ENCODE peak calls at places on chromosomes 12 and 14, in five cellular contexts. K is K562, L is A549, V is WTC11, C is HepG2. P is an unnamed sample.
A peak's percentile ranks its signal among the peaks of the same experiment; 100 is the strongest.

GRCh38 chr12:29521951-29522350 is 24.5 kb upstream of the OVCH1 start:
- DNase-seq in K (no peak), L (no peak), V (no peak), C (no peak), P (no peak)

GRCh38 chr12:89949457-89950195 is 241.0 kb upstream of the ATP2B1 start:
- DNase-seq in K (no peak), L (peak; percentile 98), V (no peak), C (peak; percentile 9), P (peak; percentile 83)

GRCh38 chr14:101666264-101666663 is 95.2 kb upstream of the PPP2R5C start:
- DNase-seq in K (no peak), L (no peak), V (no peak), C (no peak), P (no peak)

GRCh38 chr14:88504602-88505001 is 50.2 kb downstream of the PTPN21 start:
- DNase-seq in K (no peak), L (no peak), V (no peak), C (no peak), P (no peak)

GRCh38 chr12:71760471-71760870 is 5.8 kb downstream of the RAB21 start:
- DNase-seq in K (no peak), L (no peak), V (no peak), C (no peak), P (no peak)

GRCh38 chr12:95277139-95277538 is 59.5 kb downstream of the VEZT start:
- DNase-seq in K (no peak), L (no peak), V (no peak), C (no peak), P (no peak)

GRCh38 chr14:23174266-23174665 is 9.2 kb downstream of the SLC7A8 start:
- DNase-seq in K (no peak), L (no peak), V (no peak), C (no peak), P (no peak)

GRCh38 chr14:85471744-85472143 is 58.2 kb upstream of the FLRT2 start:
- DNase-seq in K (no peak), L (peak; percentile 95), V (no peak), C (peak; percentile 77), P (no peak)

GRCh38 chr12:113889806-113890581 is 76.1 kb downstream of the RBM19 start:
- DNase-seq in K (no peak), L (no peak), V (no peak), C (no peak), P (no peak)

GRCh38 chr14:80615831-80616230 is 325.7 kb downstream of the CEP128 start:
- DNase-seq in K (no peak), L (no peak), V (no peak), C (no peak), P (peak; percentile 3)

GRCh38 chr12:95859344-95859816 is 628 bp downstream of the SNRPF start:
- DNase-seq in K (peak; percentile 37), L (peak; percentile 38), V (no peak), C (peak; percentile 18), P (no peak)

GRCh38 chr14:68306934-68307758 is 485.7 kb downstream of the ZFP36L1 start:
- DNase-seq in K (no peak), L (no peak), V (no peak), C (peak; percentile 48), P (no peak)

GRCh38 chr12:14950982-14951746 is 10.2 kb downstream of the ARHGDIB start:
- DNase-seq in K (no peak), L (no peak), V (no peak), C (peak; percentile 56), P (no peak)

GRCh38 chr12:56188786-56189335 is 422 bp downstream of the SMARCC2 start:
- DNase-seq in K (peak; percentile 61), L (no peak), V (peak; percentile 74), C (no peak), P (no peak)

GRCh38 chr12:30138483-30138882 is 354.7 kb upstream of the TMTC1 start:
- DNase-seq in K (no peak), L (no peak), V (no peak), C (no peak), P (no peak)

GRCh38 chr12:45553204-45553603 is 176.3 kb upstream of the ARID2 start:
- DNase-seq in K (no peak), L (no peak), V (no peak), C (no peak), P (no peak)

GRCh38 chr14:99590746-99591555 is 13.1 kb downstream of the CCDC85C start:
- DNase-seq in K (no peak), L (no peak), V (no peak), C (no peak), P (no peak)

GRCh38 chr14:99728981-99729451 is 44.9 kb downstream of the CYP46A1 start:
- DNase-seq in K (no peak), L (no peak), V (peak; percentile 6), C (no peak), P (no peak)

GRCh38 chr12:32171211-32171610 is 64.6 kb downstream of the BICD1 start:
- DNase-seq in K (no peak), L (no peak), V (no peak), C (no peak), P (no peak)

GRCh38 chr14:90625445-90625844 is 190.8 kb downstream of the TTC7B start:
- DNase-seq in K (no peak), L (no peak), V (no peak), C (no peak), P (no peak)

GRCh38 chr14:95507701-95508103 is 8.7 kb downstream of the SYNE3 start:
- DNase-seq in K (no peak), L (no peak), V (no peak), C (no peak), P (no peak)

GRCh38 chr12:108571604-108572165 is 9.3 kb downstream of the ISCU start:
- DNase-seq in K (no peak), L (no peak), V (no peak), C (no peak), P (no peak)

GRCh38 chr12:53989227-53990113 is 4.5 kb downstream of the HOXC10 start:
- DNase-seq in K (peak; percentile 50), L (peak; percentile 77), V (no peak), C (peak; percentile 56), P (peak; percentile 34)

GRCh38 chr12:54159140-54159539 is 29.6 kb downstream of the SMUG1 start:
- DNase-seq in K (peak; percentile 92), L (no peak), V (peak; percentile 85), C (peak; percentile 61), P (peak; percentile 7)

GRCh38 chr14:71636076-71636475 is 296.2 kb upstream of the RGS6 start:
- DNase-seq in K (no peak), L (no peak), V (no peak), C (no peak), P (no peak)

GRCh38 chr14:25049559-25050493 is at the start of gene STXBP6:
- DNase-seq in K (no peak), L (peak; percentile 35), V (peak; percentile 74), C (peak; percentile 65), P (no peak)

GRCh38 chr14:76280221-76280620 is 95.7 kb upstream of the ESRRB start:
- DNase-seq in K (no peak), L (no peak), V (no peak), C (no peak), P (no peak)
- TF ChIP-seq ESRRA in K (no peak), L (no peak), V (no peak), C (no peak), P (no peak)

DNA sequence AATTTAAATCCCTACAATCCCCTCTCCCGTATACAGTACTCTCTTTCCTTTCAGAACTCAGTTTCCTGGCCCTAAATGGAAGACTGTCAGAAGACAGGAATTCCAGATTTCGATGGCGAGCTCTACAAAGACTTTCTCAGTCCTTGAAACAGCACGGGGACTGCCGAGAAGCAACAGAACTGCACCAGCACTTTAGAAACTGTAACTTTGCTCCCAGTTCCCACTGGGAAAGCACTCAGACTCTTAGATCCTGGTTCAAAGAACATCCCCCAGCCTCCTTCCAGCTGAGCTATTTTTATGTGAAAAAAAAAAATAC is 1.8 kb downstream of the PXN start:
- DNase-seq in K (no peak), L (no peak), V (no peak), C (no peak), P (no peak)
- TF ChIP-seq USF2 in K (no peak), L (no peak), V (no peak), C (no peak), P (no peak)

DNA sequence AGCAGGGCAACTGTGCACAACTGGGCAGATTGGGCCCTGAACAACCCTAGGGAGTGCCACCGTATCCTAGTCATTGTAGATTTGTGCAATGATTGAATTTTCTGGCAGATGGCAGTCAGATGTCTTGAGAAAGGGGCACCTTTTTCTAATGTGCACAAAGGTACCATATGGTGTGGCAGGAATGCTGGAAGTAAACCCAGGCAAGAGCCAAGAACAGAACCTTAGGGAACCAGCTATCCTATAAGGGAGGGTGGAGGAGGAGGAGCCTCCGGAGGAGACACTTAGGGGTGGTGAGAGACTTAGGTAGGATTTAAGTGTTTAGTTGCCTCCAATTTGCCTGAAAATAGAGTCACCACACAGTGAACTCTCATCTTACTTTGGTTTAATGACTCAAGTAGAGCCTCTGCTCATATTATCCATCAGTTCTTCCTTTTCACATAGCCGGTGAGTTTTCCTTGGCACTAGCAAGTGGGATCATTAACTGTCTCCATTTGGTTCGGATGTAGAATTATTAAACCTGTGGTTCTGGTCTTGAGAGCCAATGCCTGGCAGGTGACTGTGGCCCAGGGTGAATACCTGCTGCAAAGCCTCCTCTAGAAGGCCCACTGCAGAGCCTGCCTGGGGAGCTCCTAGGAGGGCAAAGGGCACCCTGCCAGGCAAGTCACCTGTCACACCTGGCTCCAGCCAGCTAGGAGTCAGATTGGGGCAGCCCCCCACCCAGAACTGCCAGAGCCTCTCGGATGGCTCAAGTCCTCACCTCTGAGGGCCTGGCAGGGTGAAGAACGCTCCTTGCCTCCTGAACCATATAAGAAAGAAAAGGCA is 184.4 kb upstream of the HIF1A start:
- DNase-seq in K (no peak), L (no peak), V (no peak), C (no peak), P (no peak)
- TF ChIP-seq ESRRA in K (no peak), L (no peak), V (no peak), C (no peak), P (no peak)

GRCh38 chr12:6394398-6394797 is 10.4 kb downstream of the LTBR start:
- DNase-seq in K (no peak), L (no peak), V (no peak), C (no peak), P (no peak)
- TF ChIP-seq USF2 in K (no peak), L (no peak), V (no peak), C (no peak), P (no peak)